ENCODE peak calls at places on chromosomes 6 and 20, in seven cellular contexts. E is SK-N-SH; H is A172; C is stimulated activated naive CD8-positive, alpha-beta T cell treated with anti-CD3 and anti-CD28 coated beads, Interleukin-15, Interleukin-2, amounts not matched to agents 100 U/mL and 50 U/mL, for 24 hours; D is HS-5; B is GM12864; I is colonic mucosa. M is an unnamed sample.

GRCh38 chr6:152098683-152099082 is 291.2 kb downstream of the ESR1 start:
- DNase-seq in E (no peak), H (no peak), C (no peak), D (no peak), B (no peak), I (no peak), M (no peak)

GRCh38 chr6:135440087-135440792 is 57.3 kb downstream of the AHI1 start:
- DNase-seq in E (no peak), H (no peak), C (no peak), D (no peak), B (no peak), I (no peak), M (peak; percentile 24)

GRCh38 chr6:9783567-9783966 is 631.3 kb downstream of the TFAP2A start:
- DNase-seq in E (no peak), H (peak; percentile 6), C (no peak), D (no peak), B (no peak), I (no peak), M (peak; percentile 57)

GRCh38 chr20:49231461-49231860 is 12.2 kb downstream of the DDX27 start:
- DNase-seq in E (no peak), H (no peak), C (no peak), D (no peak), B (no peak), I (no peak), M (no peak)

GRCh38 chr6:74100719-74101287 is 404.8 kb downstream of the CD109 start:
- DNase-seq in E (no peak), H (no peak), C (no peak), D (no peak), B (no peak), I (no peak), M (no peak)

GRCh38 chr6:135334169-135334568 is 153.1 kb downstream of the MYB start:
- DNase-seq in E (no peak), H (peak; percentile 9), C (no peak), D (peak; percentile 30), B (no peak), I (no peak), M (no peak)

GRCh38 chr6:13914346-13914745 is 10.4 kb upstream of the RNF182 start:
- DNase-seq in E (no peak), H (no peak), C (no peak), D (no peak), B (no peak), I (no peak), M (no peak)

GRCh38 chr6:39378175-39378889 is 55.8 kb upstream of the KCNK16 start:
- DNase-seq in E (no peak), H (no peak), C (no peak), D (no peak), B (no peak), I (no peak), M (no peak)

GRCh38 chr6:165677091-165677490 is 14.1 kb upstream of the PDE10A start:
- DNase-seq in E (no peak), H (no peak), C (no peak), D (no peak), B (no peak), I (no peak), M (no peak)

GRCh38 chr6:143539106-143539505 is 27.6 kb upstream of the FUCA2 start:
- DNase-seq in E (no peak), H (no peak), C (no peak), D (no peak), B (no peak), I (no peak), M (peak; percentile 36)

GRCh38 chr6:106540907-106541306 is 88.4 kb downstream of the RTN4IP1 start:
- DNase-seq in E (no peak), H (no peak), C (no peak), D (no peak), B (no peak), I (no peak), M (no peak)

GRCh38 chr20:14928083-14928482 is 590.7 kb upstream of the FLRT3 start:
- DNase-seq in E (no peak), H (no peak), C (no peak), D (no peak), B (no peak), I (no peak), M (no peak)

GRCh38 chr6:161273356-161273751 is 507 bp downstream of the AGPAT4 start:
- DNase-seq in E (peak; percentile 62), H (no peak), C (peak; percentile 31), D (no peak), B (no peak), I (no peak), M (peak; percentile 51)

GRCh38 chr20:62516345-62516744 is 40.5 kb upstream of the GATA5 start:
- DNase-seq in E (no peak), H (no peak), C (no peak), D (no peak), B (no peak), I (no peak), M (no peak)